ENCODE peak calls at places on chromosomes 1 and 21, in ten cellular contexts. N is transverse colon, B is colonic mucosa, H is upper lobe of right lung, P is bronchial epithelial cell, V is astrocyte of the cerebellum, T is kidney epithelial cell, O is psoas muscle, F is heart left ventricle, K is endodermal cell. R is an unnamed sample.

GRCh38 chr1:6037338-6037762 is 8.3 kb upstream of the KCNAB2 start:
- DNase-seq in N (no peak), B (no peak), H (no peak), P (no peak), V (no peak), T (no peak), O (no peak), F (no peak), K (peak), R (no peak)

GRCh38 chr1:64864018-64864945 is 102.1 kb downstream of the JAK1 start:
- DNase-seq in N (peak), B (peak), H (peak), P (peak), V (no peak), T (peak), O (peak), F (peak), K (no peak), R (no peak)

GRCh38 chr1:60436148-60436547 is 362.6 kb upstream of the C1orf87 start:
- DNase-seq in N (no peak), B (no peak), H (no peak), P (no peak), V (no peak), T (no peak), O (no peak), F (no peak), K (no peak), R (no peak)

GRCh38 chr1:920008-920407 is 3.7 kb upstream of the SAMD11 start:
- DNase-seq in N (no peak), B (no peak), H (peak), P (no peak), V (no peak), T (no peak), O (peak), F (no peak), K (no peak), R (no peak)

GRCh38 chr1:181647314-181648035 is 164.2 kb downstream of the CACNA1E start:
- DNase-seq in N (peak), B (peak), H (no peak), P (peak), V (no peak), T (no peak), O (no peak), F (no peak), K (no peak), R (no peak)

GRCh38 chr1:225482489-225482950 is 54.7 kb upstream of the LBR start:
- DNase-seq in N (no peak), B (no peak), H (peak), P (no peak), V (peak), T (no peak), O (no peak), F (no peak), K (no peak), R (no peak)

GRCh38 chr1:19661721-19662228 is 2.9 kb upstream of the HTR6 start:
- DNase-seq in N (no peak), B (no peak), H (no peak), P (peak), V (peak), T (no peak), O (no peak), F (no peak), K (no peak), R (no peak)

GRCh38 chr1:6497215-6497866 is 5.9 kb upstream of the PLEKHG5 start:
- DNase-seq in N (peak), B (no peak), H (no peak), P (peak), V (no peak), T (no peak), O (no peak), F (peak), K (peak), R (no peak)

GRCh38 chr1:18816808-18817207 is 42.7 kb downstream of the TAS1R2 start:
- DNase-seq in N (no peak), B (no peak), H (no peak), P (no peak), V (no peak), T (no peak), O (no peak), F (no peak), K (no peak), R (no peak)

GRCh38 chr1:7856345-7856744 is 3.5 kb upstream of the UTS2 start:
- DNase-seq in N (no peak), B (peak), H (no peak), P (no peak), V (no peak), T (no peak), O (no peak), F (no peak), K (peak), R (no peak)

GRCh38 chr21:38965241-38965640 is 159.5 kb downstream of the ETS2 start:
- DNase-seq in N (no peak), B (no peak), H (no peak), P (no peak), V (no peak), T (no peak), O (no peak), F (no peak), K (no peak), R (no peak)

GRCh38 chr21:36472377-36472776 is 7.5 kb downstream of the CLDN14 start:
- DNase-seq in N (no peak), B (no peak), H (no peak), P (no peak), V (no peak), T (no peak), O (no peak), F (no peak), K (no peak), R (no peak)

GRCh38 chr1:244207935-244208244 is 156.8 kb downstream of the ZBTB18 start:
- DNase-seq in N (no peak), B (no peak), H (no peak), P (no peak), V (no peak), T (no peak), O (no peak), F (no peak), K (no peak), R (peak)

GRCh38 chr21:36297938-36298572 is 21.9 kb upstream of the MORC3 start:
- DNase-seq in N (peak), B (peak), H (peak), P (peak), V (no peak), T (no peak), O (peak), F (peak), K (no peak), R (no peak)

GRCh38 chr1:101148987-101149386 is 87.8 kb upstream of the S1PR1 start:
- DNase-seq in N (no peak), B (no peak), H (no peak), P (peak), V (no peak), T (no peak), O (no peak), F (no peak), K (no peak), R (no peak)

GRCh38 chr1:36968730-36969129 is 65.6 kb downstream of the GRIK3 start:
- DNase-seq in N (no peak), B (no peak), H (no peak), P (no peak), V (no peak), T (no peak), O (no peak), F (no peak), K (no peak), R (no peak)

DNA sequence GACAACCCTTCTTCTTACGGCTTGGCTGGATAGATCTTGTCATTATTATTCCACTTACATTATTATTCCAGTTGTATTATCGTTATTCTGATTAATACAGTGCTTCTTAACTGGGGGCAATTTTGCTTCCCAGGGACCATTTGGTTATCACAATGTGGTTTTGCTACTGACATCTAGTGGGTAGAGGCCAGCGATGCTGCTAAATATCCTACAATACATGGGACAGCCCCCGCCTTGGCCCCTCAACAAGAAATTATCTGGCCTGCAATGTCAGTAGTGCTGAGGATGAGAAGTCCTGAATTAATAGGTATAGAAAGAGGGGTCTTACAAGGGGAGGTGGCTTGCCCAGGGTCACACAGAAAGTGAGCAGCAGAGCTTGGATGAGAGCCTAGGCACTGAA is 105.6 kb downstream of the PTPRU start:
- DNase-seq in N (no peak), B (no peak), H (no peak), P (no peak), V (no peak), T (no peak), O (no peak), F (no peak), K (no peak), R (no peak)
- TF ChIP-seq CTCF in N (no peak), B (no peak), H (no peak), P (no peak), V (peak), T (peak), O (no peak), F (no peak), K (peak), R (peak)

GRCh38 chr1:31681421-31681820 is 22.4 kb downstream of the COL16A1 start:
- DNase-seq in N (no peak), B (no peak), H (no peak), P (no peak), V (no peak), T (no peak), O (no peak), F (no peak), K (peak), R (no peak)

GRCh38 chr1:31679091-31679490 is 24.7 kb downstream of the COL16A1 start:
- DNase-seq in N (no peak), B (no peak), H (no peak), P (no peak), V (no peak), T (no peak), O (no peak), F (no peak), K (no peak), R (no peak)

GRCh38 chr1:31678681-31679080 is 25.1 kb downstream of the COL16A1 start:
- DNase-seq in N (no peak), B (no peak), H (no peak), P (no peak), V (no peak), T (no peak), O (no peak), F (no peak), K (no peak), R (no peak)

GRCh38 chr1:31677949-31678348 is 25.9 kb downstream of the COL16A1 start:
- DNase-seq in N (no peak), B (no peak), H (no peak), P (no peak), V (no peak), T (no peak), O (no peak), F (no peak), K (no peak), R (no peak)

GRCh38 chr1:31679676-31680230 is 24.1 kb downstream of the COL16A1 start:
- DNase-seq in N (no peak), B (no peak), H (no peak), P (no peak), V (no peak), T (no peak), O (no peak), F (no peak), K (no peak), R (no peak)
- H3K4me3 ChIP-seq in N (no peak), B (no peak), H (no peak), P (no peak), V (no peak), T (no peak), O (no peak), F (no peak), K (no peak), R (no peak)

GRCh38 chr1:66925558-66925910 is 744 bp downstream of the MIER1 start:
- DNase-seq in N (no peak), B (no peak), H (no peak), P (no peak), V (no peak), T (no peak), O (no peak), F (no peak), K (no peak), R (no peak)

GRCh38 chr1:66927528-66927927 is 2.7 kb downstream of the MIER1 start:
- DNase-seq in N (no peak), B (no peak), H (no peak), P (no peak), V (no peak), T (no peak), O (no peak), F (no peak), K (no peak), R (no peak)

GRCh38 chr1:66925944-66926343 is 1.2 kb downstream of the MIER1 start:
- DNase-seq in N (no peak), B (peak), H (no peak), P (no peak), V (no peak), T (no peak), O (no peak), F (no peak), K (peak), R (no peak)

GRCh38 chr1:66929289-66929688 is 4.5 kb downstream of the MIER1 start:
- DNase-seq in N (no peak), B (no peak), H (no peak), P (no peak), V (no peak), T (no peak), O (no peak), F (no peak), K (no peak), R (no peak)

DNA sequence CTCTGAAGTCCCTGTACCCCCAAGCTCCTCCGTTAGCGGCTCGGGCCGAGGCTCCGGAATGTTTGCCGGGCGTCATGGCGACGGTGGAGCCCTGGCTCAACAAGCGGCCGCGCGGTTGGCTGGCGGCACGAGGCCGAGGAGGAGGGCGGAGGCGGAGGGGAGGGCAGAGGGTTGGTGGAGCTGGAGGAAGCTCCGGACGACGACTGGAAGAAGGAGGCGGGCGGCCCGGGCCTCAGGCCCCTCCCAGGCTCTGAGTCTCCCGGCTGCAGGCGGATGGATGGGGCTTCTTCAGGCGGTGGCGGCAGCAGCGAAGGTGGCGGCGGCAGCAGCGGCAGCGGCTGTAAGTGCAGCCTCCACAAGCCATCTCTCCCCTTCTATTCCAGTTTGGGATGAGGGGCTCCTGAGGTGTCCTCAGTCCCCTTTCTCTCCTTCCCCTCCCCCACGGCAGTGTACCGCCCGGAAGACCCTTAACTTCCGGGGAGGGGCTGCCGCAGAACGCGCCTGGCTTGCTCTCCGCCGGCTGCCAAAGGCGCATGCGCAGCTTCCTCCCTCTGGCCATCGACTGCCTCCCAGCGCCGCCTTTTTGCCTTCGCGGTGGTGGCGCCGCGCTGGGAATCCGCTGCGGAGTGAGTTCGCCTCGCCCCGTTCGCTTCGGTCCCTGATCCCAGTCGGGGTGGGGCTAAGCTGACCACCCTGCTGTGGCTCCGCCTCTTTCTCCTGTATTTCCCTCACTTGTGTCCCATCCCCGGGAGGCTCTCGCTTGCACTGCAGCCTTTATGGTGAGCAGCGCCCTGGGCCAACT is at the start of the genes DNAI4 and MIER1:
- DNase-seq in N (peak), B (peak), H (peak), P (peak), V (peak), T (peak), O (peak), F (peak), K (peak), R (peak)
- TF ChIP-seq CTCF in N (peak), B (no peak), H (peak), P (peak), V (peak), T (no peak), O (peak), F (peak), K (peak), R (peak)

GRCh38 chr1:10867138-10867721 is 70.8 kb upstream of the CASZ1 start:
- DNase-seq in N (peak), B (peak), H (peak), P (no peak), V (no peak), T (no peak), O (peak), F (peak), K (peak), R (no peak)
- H3K4me3 ChIP-seq in N (peak), B (peak), H (peak), P (peak), V (peak), T (peak), O (peak), F (peak), K (no peak), R (peak)

GRCh38 chr1:11272842-11273594 is at the start of gene UBIAD1:
- DNase-seq in N (peak), B (peak), H (peak), P (peak), V (peak), T (peak), O (peak), F (peak), K (peak), R (peak)
- TF ChIP-seq CTCF in N (no peak), B (no peak), H (no peak), P (peak), V (peak), T (no peak), O (no peak), F (no peak), K (peak), R (no peak)

GRCh38 chr1:15125101-15125745 is 28.3 kb upstream of the TMEM51 start:
- DNase-seq in N (no peak), B (no peak), H (no peak), P (no peak), V (no peak), T (no peak), O (no peak), F (no peak), K (no peak), R (no peak)

GRCh38 chr1:15122331-15122730 is 31.2 kb upstream of the TMEM51 start:
- DNase-seq in N (no peak), B (no peak), H (no peak), P (no peak), V (no peak), T (no peak), O (no peak), F (no peak), K (no peak), R (no peak)

GRCh38 chr1:15123925-15124324 is 29.6 kb upstream of the TMEM51 start:
- DNase-seq in N (no peak), B (no peak), H (no peak), P (no peak), V (no peak), T (no peak), O (no peak), F (peak), K (no peak), R (no peak)

GRCh38 chr1:15124362-15125100 is 29.0 kb upstream of the TMEM51 start:
- DNase-seq in N (no peak), B (no peak), H (no peak), P (no peak), V (no peak), T (no peak), O (no peak), F (no peak), K (no peak), R (no peak)

DNA sequence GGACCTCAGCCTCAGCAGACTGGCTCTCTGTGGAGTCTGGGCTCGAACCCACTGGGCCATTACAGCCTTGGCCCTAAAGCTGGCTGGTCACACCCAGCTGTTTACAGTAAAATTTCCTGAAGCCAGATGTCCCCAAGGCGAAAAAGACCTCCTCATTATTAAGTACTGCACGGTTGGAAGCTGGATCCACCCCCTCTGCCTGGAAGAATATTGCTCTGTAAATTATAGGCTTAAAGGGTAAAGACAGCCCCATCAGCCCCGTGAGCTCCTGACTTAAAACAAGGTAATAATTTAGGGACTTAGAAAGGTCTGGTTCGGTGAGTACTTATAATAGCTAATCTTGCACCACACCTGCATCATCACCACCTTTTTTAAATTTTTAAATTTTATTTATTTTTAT is 30.2 kb upstream of the TMEM51 start:
- DNase-seq in N (no peak), B (no peak), H (no peak), P (no peak), V (no peak), T (no peak), O (no peak), F (no peak), K (no peak), R (no peak)
- H3K4me3 ChIP-seq in N (no peak), B (no peak), H (no peak), P (no peak), V (no peak), T (no peak), O (no peak), F (no peak), K (no peak), R (no peak)

GRCh38 chr1:188715566-188715965 is 1762.1 kb downstream of the BRINP3 start:
- DNase-seq in N (no peak), B (no peak), H (no peak), P (no peak), V (no peak), T (no peak), O (no peak), F (no peak), K (no peak), R (no peak)
- TF ChIP-seq CTCF in N (no peak), B (no peak), H (no peak), P (no peak), V (peak), T (peak), O (no peak), F (no peak), K (peak), R (peak)

GRCh38 chr1:161739865-161740566 is 9.6 kb upstream of the DUSP12 start:
- DNase-seq in N (peak), B (no peak), H (no peak), P (no peak), V (no peak), T (no peak), O (no peak), F (no peak), K (no peak), R (no peak)
- H3K4me3 ChIP-seq in N (no peak), B (no peak), H (no peak), P (no peak), V (no peak), T (no peak), O (no peak), F (no peak), K (no peak), R (no peak)

GRCh38 chr1:183019860-183020259 is 3.4 kb upstream of the LAMC1 start:
- DNase-seq in N (no peak), B (no peak), H (no peak), P (peak), V (peak), T (no peak), O (no peak), F (no peak), K (no peak), R (no peak)
- TF ChIP-seq CTCF in N (no peak), B (no peak), H (no peak), P (peak), V (peak), T (peak), O (no peak), F (no peak), K (peak), R (peak)